ENCODE peak calls at places on chromosomes 16 and 17, in four cellular contexts. X is mesendoderm, Y is mesenchymal stem cell, B is H9. K is an unnamed sample.

GRCh38 chr17:39704821-39705551 is 5.1 kb downstream of the ERBB2 start:
- DNase-seq in Y (peak; percentile 34), B (peak; percentile 59), X (peak; percentile 45), K (peak; percentile 50)

GRCh38 chr17:50950002-50950877 is 84.1 kb upstream of the TOB1 start:
- DNase-seq in Y (peak; percentile 94), B (peak; percentile 92), X (peak; percentile 76), K (peak; percentile 84)

GRCh38 chr16:74673876-74674275 is 7.2 kb upstream of the RFWD3 start:
- DNase-seq in X (no peak), B (no peak), Y (no peak), K (no peak)

GRCh38 chr17:40069751-40070643 is 7.2 kb downstream of the THRA start:
- DNase-seq in B (peak; percentile 39), X (no peak), Y (peak; percentile 33), K (peak; percentile 46)

GRCh38 chr17:42135664-42136653 is 13.4 kb downstream of the HSPB9 start:
- DNase-seq in X (peak; percentile 74), B (peak; percentile 82), Y (peak; percentile 88), K (peak; percentile 85)

GRCh38 chr16:81536648-81537047 is 92.0 kb downstream of the CMIP start:
- DNase-seq in X (no peak), Y (no peak), B (no peak), K (no peak)

GRCh38 chr16:48622456-48623303 is 12.7 kb upstream of the N4BP1 start:
- DNase-seq in Y (no peak), B (no peak), X (no peak), K (no peak)

GRCh38 chr16:57186630-57187507 is 740 bp downstream of the RSPRY1 start:
- DNase-seq in B (peak; percentile 28), X (peak; percentile 77), Y (peak; percentile 60), K (no peak)

GRCh38 chr16:68319185-68319908 is 8.5 kb downstream of the PRMT7 start:
- DNase-seq in X (peak; percentile 51), Y (no peak), B (no peak), K (peak; percentile 7)

GRCh38 chr16:89187337-89188063 is 12.8 kb downstream of the SLC22A31 start:
- DNase-seq in Y (peak; percentile 45), X (no peak), B (no peak), K (no peak)

GRCh38 chr16:69131167-69131748 is 1.1 kb downstream of the CHTF8 start:
- DNase-seq in Y (peak; percentile 38), B (peak; percentile 46), X (peak; percentile 77), K (peak; percentile 24)

GRCh38 chr16:35906440-35906839 is 2447.0 kb downstream of the TP53TG3F start:
- DNase-seq in B (no peak), X (no peak), Y (no peak), K (no peak)

GRCh38 chr17:40530531-40530987 is 29.1 kb upstream of the TNS4 start:
- DNase-seq in X (no peak), B (no peak), Y (no peak), K (no peak)

GRCh38 chr17:21242026-21242700 is 11.0 kb downstream of the NATD1 start:
- DNase-seq in B (no peak), Y (no peak), X (no peak), K (no peak)

GRCh38 chr17:14133104-14133503 is 63.8 kb downstream of the COX10 start:
- DNase-seq in Y (no peak), B (no peak), X (no peak), K (no peak)

GRCh38 chr17:28467456-28468025 is 5.9 kb upstream of the SLC13A2 start:
- DNase-seq in Y (peak; percentile 68), B (no peak), X (no peak), K (peak; percentile 33)

GRCh38 chr17:55089955-55090573 is 121.5 kb downstream of the STXBP4 start:
- DNase-seq in X (peak; percentile 56), Y (peak; percentile 7), B (no peak), K (peak; percentile 18)

GRCh38 chr17:31696184-31696602 is 162.9 kb downstream of the COPRS start:
- DNase-seq in X (peak; percentile 88), Y (peak; percentile 87), B (peak; percentile 60), K (peak; percentile 88)

GRCh38 chr16:84839054-84839453 is 19.3 kb downstream of the CRISPLD2 start:
- DNase-seq in B (no peak), Y (peak; percentile 73), X (no peak), K (peak; percentile 80)

GRCh38 chr17:45404870-45405249 is 27.8 kb downstream of the ARHGAP27 start:
- DNase-seq in B (no peak), Y (no peak), X (no peak), K (no peak)

GRCh38 chr17:36183001-36183810 is 6.8 kb upstream of the TBC1D3B start:
- DNase-seq in B (peak; percentile 94), Y (peak; percentile 78), X (peak; percentile 74), K (peak; percentile 54)

GRCh38 chr16:72969146-72969545 is 78.8 kb downstream of the ZFHX3 start:
- DNase-seq in X (no peak), B (no peak), Y (no peak), K (no peak)

GRCh38 chr17:40862985-40863733 is 3.9 kb downstream of the KRT12 start:
- DNase-seq in X (peak; percentile 83), Y (peak; percentile 15), B (peak; percentile 97), K (no peak)

GRCh38 chr16:71428385-71428784 is 13.5 kb downstream of the TLE7 start:
- DNase-seq in Y (no peak), B (no peak), X (no peak), K (no peak)

GRCh38 chr16:89378947-89379771 is 111.2 kb downstream of the ANKRD11 start:
- DNase-seq in X (no peak), Y (no peak), B (no peak), K (no peak)

GRCh38 chr16:30948956-30949654 is at the start of gene ORAI3:
- DNase-seq in Y (peak; percentile 82), X (peak; percentile 74), B (peak; percentile 77), K (peak; percentile 44)

GRCh38 chr16:1052791-1053521 is 19.6 kb upstream of the SSTR5 start:
- DNase-seq in X (no peak), B (no peak), Y (no peak), K (no peak)
- H3K4ac ChIP-seq in X (no peak overlapping the region), B (no peak overlapping the region), Y (no peak overlapping the region), K (no peak overlapping the region)

GRCh38 chr17:74427048-74427762 is 4.7 kb upstream of the GPRC5C start:
- DNase-seq in B (peak; percentile 52), Y (no peak), X (peak; percentile 43), K (no peak)
- H3K4ac ChIP-seq in B (no peak overlapping the region), Y (no peak overlapping the region), X (no peak overlapping the region), K (no peak overlapping the region)

GRCh38 chr17:77540975-77541374 is 400.2 kb downstream of the SEC14L1 start:
- DNase-seq in X (no peak), Y (no peak), B (peak; percentile 73), K (no peak)
- H3K4ac ChIP-seq in X (no peak overlapping the region), Y (no peak overlapping the region), B (no peak overlapping the region), K (no peak overlapping the region)

DNA sequence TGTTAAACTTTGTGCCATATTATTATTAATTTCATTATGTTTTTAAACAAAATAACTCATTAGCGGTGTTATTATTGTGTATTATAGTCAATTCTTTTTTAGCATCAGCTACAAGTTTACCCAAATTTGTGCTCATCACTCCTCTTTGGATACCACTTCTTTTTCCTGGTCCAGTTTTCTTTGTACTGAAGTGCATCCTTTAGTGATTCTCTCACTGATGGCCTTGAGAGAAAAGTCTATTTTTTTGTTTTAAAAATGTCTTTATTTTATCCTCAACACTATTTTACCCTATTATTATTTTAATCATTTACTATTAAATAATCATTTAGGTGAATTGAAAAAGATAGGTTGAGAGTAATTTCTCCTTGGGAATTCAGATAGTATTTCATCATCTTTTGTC is 99.2 kb downstream of the RGS9 start:
- DNase-seq in Y (no peak), X (no peak), B (no peak), K (no peak)
- H3K4ac ChIP-seq in Y (no peak overlapping the region), X (no peak overlapping the region), B (no peak overlapping the region), K (no peak overlapping the region)

GRCh38 chr16:25078386-25078978 is 33.1 kb upstream of the LCMT1 start:
- DNase-seq in B (no peak), Y (no peak), X (no peak), K (no peak)
- H3K4ac ChIP-seq in B (no peak overlapping the region), Y (no peak overlapping the region), X (no peak overlapping the region), K (no peak overlapping the region)

DNA sequence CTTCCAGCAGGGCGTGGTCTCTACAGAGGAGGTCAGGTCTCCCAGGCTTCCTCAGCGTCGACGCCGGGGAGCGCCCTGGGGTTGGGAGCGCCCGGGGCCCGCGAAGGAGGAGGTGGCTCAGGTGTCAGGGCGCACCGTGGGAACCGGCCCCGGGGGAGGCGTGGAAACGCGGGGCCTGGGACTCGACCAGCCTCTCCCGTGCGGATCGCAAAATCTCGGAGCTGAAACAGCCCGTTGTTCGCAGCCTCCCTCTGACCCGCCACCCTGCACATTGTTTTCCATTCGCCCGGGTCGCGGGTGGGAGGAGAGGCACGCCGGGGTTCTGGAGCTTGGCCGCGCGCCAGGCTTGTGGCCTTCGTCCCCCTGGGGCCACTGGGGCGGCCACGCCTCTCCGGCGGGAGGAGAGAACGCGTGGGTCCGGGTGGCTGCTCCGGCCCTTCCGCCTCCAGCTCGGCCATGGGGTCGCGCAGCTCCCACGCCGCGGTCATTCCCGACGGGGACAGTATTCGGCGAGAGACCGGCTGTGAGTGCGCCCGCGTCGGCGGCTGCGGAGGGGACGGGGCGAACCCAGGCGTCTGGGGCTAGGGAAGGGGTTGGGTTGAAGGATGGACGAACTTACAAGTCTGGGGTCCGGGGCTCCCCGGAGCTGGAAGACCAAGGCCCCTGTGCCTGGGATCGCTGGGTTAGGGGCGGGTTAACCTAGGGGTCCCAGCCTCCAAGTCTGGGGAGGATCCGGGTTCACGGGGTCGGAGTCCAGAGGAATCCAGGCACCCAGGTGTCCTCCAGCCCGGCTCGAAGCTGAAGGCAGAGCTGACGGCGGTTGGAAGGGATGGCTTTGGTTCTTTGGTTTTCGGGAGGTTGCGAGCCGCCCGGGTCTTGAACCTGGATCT is at the start of gene CHP2:
- DNase-seq in Y (no peak), X (peak; percentile 6), B (peak; percentile 58), K (no peak)
- H3K4ac ChIP-seq in Y (no peak within 1 kb of the TSS), X (no peak within 1 kb of the TSS), B (no peak within 1 kb of the TSS), K (no peak within 1 kb of the TSS)

DNA sequence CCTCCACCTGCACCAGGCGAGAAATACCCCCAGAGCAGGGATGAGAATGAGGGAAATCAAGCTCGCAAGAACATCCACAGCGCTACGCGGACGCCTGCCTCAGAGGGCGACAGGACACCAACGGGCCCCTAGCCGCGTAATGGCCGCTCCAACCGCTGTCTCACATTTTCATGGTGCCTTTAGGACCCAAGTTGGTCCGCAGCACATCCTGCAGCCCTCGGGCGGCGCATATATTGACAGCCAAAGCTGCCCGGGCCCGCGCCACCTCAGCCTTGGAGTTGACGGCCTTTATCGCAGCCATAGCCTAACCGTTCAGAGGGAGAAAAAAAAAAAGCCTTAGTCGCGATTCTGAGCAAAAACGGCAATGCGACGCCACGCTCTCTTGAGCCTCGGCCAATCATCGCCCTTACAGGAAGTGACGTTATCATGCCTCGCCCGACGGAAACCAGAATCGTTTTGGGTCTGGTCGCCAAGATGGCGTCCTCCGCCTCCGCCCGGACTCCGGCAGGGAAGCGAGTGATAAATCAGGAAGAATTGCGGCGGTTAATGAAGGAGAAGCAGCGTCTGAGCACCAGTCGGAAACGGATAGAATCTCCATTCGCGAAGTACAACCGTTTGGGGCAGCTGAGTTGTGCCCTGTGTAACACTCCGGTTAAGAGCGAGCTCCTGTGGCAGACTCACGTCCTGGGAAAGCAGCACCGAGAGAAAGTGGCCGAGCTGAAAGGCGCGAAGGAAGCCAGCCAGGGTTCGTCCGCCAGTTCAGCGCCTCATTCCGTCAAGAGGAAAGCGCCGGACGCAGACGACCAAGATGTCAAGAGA is at the start of the genes CCT6B and ZNF830:
- DNase-seq in B (peak; percentile 95), Y (peak; percentile 97), X (peak; percentile 98), K (peak; percentile 95)
- H3K4ac ChIP-seq in B (no peak within 1 kb of the TSS), Y (peak within 1 kb of the TSS; percentile 86), X (peak within 1 kb of the TSS; percentile 90), K (peak within 1 kb of the TSS; percentile 97)

K was measured in IMR-90.